ENCODE peak calls at places on chromosomes 7 and 10, in four cellular contexts. B is A549, H is tibial nerve, V is transverse colon. C is an unnamed sample.

GRCh38 chr10:48938990-48939536 is 577 bp downstream of the LRRC18 start:
- DNase-seq in B (no peak), H (no peak), V (no peak), C (no peak)

GRCh38 chr10:127738512-127739424 is 1.8 kb downstream of the FOXI2 start:
- DNase-seq in B (no peak), H (no peak), V (no peak), C (peak; percentile 77)

GRCh38 chr7:143320620-143321019 is 4.7 kb downstream of the CLCN1 start:
- DNase-seq in B (no peak), H (no peak), V (peak; percentile 75), C (no peak)

GRCh38 chr7:135236727-135237126 is 3.1 kb downstream of the STRA8 start:
- DNase-seq in B (no peak), H (no peak), V (no peak), C (no peak)

GRCh38 chr10:124743188-124744046 is 761 bp downstream of the FAM53B start:
- DNase-seq in B (peak; percentile 27), H (no peak), V (no peak), C (peak; percentile 90)

GRCh38 chr7:89680161-89680560 is 474.1 kb upstream of the STEAP1 start:
- DNase-seq in B (no peak), H (no peak), V (no peak), C (no peak)

GRCh38 chr10:133534417-133534816 is 7.3 kb downstream of the CYP2E1 start:
- DNase-seq in B (no peak), H (no peak), V (no peak), C (peak; percentile 54)

GRCh38 chr10:96299383-96299782 is 4.9 kb upstream of the DNTT start:
- DNase-seq in B (no peak), H (no peak), V (no peak), C (no peak)

GRCh38 chr10:117946525-117947070 is 100.1 kb downstream of the RAB11FIP2 start:
- DNase-seq in B (no peak), H (no peak), V (no peak), C (no peak)

GRCh38 chr10:101495324-101495925 is 92.6 kb downstream of the POLL start:
- DNase-seq in B (peak; percentile 41), H (no peak), V (no peak), C (no peak)

GRCh38 chr7:30445770-30446169 is 32.8 kb downstream of the NOD1 start:
- DNase-seq in B (peak; percentile 57), H (peak; percentile 69), V (peak; percentile 77), C (no peak)

GRCh38 chr7:7681191-7681935 is 37.0 kb downstream of the RPA3 start:
- DNase-seq in B (peak; percentile 58), H (peak; percentile 92), V (peak; percentile 36), C (no peak)

GRCh38 chr7:30977896-30978564 is 14.3 kb downstream of the GHRHR start:
- DNase-seq in B (peak; percentile 49), H (no peak), V (peak; percentile 72), C (no peak)

GRCh38 chr10:48603421-48604038 is 1.3 kb downstream of the ARHGAP22 start:
- DNase-seq in B (no peak), H (no peak), V (no peak), C (peak; percentile 8)

DNA sequence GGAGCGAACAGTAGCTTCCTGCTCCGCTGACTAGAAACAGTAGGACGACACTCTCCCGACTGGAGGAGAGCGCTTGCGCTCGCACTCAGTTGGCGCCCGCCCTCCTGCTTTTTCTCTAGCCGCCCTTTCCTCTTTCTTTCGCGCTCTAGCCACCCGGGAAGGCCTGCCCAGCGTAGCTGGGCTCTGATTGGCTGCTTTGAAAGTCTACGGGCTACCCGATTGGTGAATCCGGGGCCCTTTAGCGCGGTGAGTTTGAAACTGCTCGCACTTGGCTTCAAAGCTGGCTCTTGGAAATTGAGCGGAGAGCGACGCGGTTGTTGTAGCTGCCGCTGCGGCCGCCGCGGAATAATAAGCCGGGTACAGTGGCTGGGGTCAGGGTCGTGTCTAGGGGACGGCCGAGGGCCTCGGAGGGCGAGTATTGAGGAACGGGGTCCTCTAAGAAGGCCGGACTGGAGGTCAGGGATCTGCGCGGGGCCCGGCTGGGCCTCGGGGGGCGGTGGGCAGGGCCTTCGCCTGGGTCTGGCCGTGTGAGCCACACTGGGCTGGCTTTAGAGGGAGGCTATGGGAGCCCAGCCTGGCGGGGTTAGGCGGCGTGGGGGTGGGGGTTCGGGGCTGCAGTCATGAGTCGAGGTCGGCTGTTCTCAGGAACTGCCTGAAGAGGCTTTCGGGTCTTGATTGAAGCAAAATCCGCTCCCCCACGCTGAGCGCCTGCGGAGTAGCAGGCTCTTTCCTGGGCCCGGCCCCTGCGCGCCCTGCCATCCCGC is at the start of gene CDK1:
- DNase-seq in B (peak; percentile 99), H (peak; percentile 92), V (peak; percentile 96), C (peak; percentile 90)
- TF ChIP-seq CTCF in B (no peak), H (no peak), V (no peak), C (no peak)

DNA sequence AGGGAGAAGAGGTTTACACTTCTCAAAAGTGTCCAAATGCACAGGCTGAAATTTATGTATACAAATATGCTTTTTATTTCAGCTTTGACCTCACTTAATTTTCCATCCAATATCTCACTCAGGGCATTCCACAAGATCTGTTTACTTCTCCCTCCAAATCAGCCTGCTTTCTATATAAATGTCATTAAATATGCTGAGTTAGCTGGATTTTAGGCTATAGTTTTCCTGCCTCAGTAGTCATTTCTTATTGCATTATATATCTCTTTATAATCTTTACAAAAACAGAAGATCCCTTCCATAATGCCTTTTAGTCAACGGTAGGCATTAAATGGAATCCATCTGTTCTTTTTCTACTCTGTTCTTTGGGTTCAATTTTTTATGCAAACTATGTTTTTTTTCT is 71.7 kb upstream of the KCND2 start:
- DNase-seq in B (no peak), H (no peak), V (no peak), C (no peak)
- H3K4me1 ChIP-seq in B (no peaks in the 10 kb centered on the region), H (no peaks in the 10 kb centered on the region), V (no peaks in the 10 kb centered on the region), C (no peaks in the 10 kb centered on the region)

GRCh38 chr7:102398543-102398942 is 2.4 kb downstream of the PRKRIP1 start:
- DNase-seq in B (no peak), H (no peak), V (no peak), C (no peak)

GRCh38 chr7:102393467-102393866 is 2.7 kb upstream of the PRKRIP1 start:
- DNase-seq in B (no peak), H (no peak), V (no peak), C (no peak)

GRCh38 chr7:102396710-102397019 is 502 bp downstream of the PRKRIP1 start:
- DNase-seq in B (no peak), H (no peak), V (no peak), C (no peak)

GRCh38 chr7:102395620-102395957 is 574 bp upstream of the PRKRIP1 start:
- DNase-seq in B (no peak), H (no peak), V (no peak), C (no peak)

GRCh38 chr7:102395958-102396709 is at the start of gene PRKRIP1:
- DNase-seq in B (peak; percentile 92), H (peak; percentile 66), V (peak; percentile 89), C (peak; percentile 94)
- TF ChIP-seq EP300 in B (no peak), H (peak; percentile 87), V (no peak), C (no peak)

DNA sequence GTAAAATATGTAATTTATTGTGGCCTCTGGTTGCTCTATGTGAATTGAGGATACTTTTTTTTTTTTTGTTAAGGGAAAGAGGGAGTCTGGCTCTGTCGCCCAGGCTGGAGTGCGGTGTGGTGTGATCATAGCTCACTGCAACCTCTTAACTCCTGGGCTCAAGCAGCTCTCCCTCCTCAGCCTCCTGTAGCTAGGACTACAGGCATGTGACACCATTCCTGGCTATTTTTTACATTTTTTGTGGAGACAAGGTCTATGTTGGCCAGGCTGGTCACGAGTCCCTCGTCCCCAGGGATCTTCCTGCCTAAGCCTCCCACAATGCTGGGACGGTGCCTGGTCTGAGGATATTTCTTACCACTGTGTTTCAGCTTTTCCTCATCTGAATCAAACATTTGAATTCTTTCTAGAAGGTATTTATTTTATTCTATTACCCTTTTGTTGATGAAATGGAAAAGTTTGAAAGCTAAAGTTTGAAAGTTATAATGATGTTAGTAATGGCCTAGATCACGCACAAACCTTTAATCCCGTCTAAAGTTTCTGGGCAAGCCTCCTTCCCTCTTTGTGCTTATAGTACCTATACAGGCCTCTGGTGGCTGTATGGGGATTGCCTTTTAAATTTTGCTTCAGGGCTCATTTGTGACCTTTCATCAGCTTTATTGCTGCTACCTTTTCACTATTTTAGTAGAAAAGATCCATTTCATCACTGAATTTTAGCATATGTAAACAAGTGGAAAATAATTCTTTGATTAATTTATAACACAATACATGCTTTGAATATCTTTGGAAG is 2.0 kb downstream of the IFRD1 start:
- DNase-seq in B (peak; percentile 24), H (peak; percentile 79), V (peak; percentile 29), C (peak; percentile 73)
- TF ChIP-seq CTCF in B (no peak), H (no peak), V (peak; percentile 44), C (peak; percentile 8)

DNA sequence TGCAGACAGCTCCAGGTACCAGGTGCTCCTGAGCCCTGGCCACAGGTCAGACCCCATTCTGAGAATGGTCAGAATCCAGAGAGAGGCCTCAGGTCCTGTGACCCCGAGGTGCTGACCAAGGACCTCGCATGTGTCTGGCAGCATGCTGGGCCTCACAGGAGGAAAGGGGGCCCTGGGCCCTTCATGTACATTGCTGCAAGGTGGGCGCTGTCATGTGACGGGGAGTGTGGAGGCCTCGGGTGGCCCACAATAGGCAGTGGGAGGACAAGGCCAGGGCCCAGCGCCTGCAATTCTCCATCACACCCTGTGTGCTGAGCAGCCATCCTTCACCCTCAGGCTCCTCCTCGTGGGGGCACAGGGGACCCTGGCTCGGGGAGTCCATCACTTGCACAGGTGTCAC is 15.5 kb upstream of the RET start:
- DNase-seq in B (no peak), H (no peak), V (no peak), C (no peak)
- H3K4me1 ChIP-seq in B (no peaks in the 10 kb centered on the region), H (no peaks in the 10 kb centered on the region), V (no peaks in the 10 kb centered on the region), C (no peaks in the 10 kb centered on the region)

GRCh38 chr10:24307173-24307572 is 98.2 kb downstream of the KIAA1217 start:
- DNase-seq in B (no peak), H (no peak), V (no peak), C (no peak)

GRCh38 chr10:24306507-24306875 is 97.6 kb downstream of the KIAA1217 start:
- DNase-seq in B (no peak), H (no peak), V (no peak), C (no peak)

GRCh38 chr10:24305551-24306506 is 96.9 kb downstream of the KIAA1217 start:
- DNase-seq in B (no peak), H (no peak), V (no peak), C (no peak)

GRCh38 chr10:24310104-24310503 is 101.2 kb downstream of the KIAA1217 start:
- DNase-seq in B (no peak), H (no peak), V (no peak), C (no peak)

DNA sequence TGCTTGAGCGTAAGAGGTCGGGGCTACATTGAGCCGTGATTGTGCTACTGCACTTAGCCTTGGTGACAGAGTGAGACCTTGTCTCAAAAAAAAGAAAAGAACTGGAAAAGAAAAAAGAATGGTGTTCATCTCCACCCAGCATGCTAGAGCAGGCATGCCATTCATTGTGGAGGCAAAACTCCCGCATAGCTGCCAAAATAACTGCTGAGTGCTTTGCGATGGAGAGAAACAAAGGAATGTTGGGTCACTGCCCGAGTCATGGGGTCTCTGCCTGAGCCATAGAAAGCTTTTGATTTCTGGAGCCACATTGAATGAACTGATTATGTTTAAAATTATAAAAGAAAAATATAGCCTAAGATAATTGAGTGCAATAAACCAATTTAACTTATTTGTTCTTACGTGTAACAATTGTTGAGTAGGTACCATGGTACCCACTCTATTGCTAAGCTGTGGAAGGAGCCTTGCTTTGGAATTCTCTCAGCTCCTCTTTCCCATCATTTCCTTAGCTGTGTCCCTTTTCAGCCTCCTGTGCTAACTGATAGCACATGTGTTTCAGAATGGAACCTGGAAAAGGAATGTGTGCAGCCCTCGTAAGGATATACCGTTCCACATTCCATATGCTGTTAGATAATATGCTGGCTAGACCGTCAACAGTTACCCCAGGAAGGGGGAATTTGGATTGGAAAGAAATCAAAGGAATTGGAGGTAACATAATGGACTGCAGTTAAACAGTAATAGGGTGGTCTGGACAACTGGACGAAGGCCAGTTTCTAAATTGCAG is 98.9 kb downstream of the KIAA1217 start:
- DNase-seq in B (no peak), H (no peak), V (no peak), C (no peak)
- TF ChIP-seq EP300 in B (no peak), H (no peak), V (no peak), C (no peak)

C was measured in upper lobe of left lung.